ENCODE peak calls at places on chromosomes 13 and 19, in ten cellular contexts. K is H54, B is tibial nerve, F is K562, X is ovary, L is heart left ventricle, J is IMR-90, U is GM12878, Y is transverse colon, Z is breast epithelium. G is an unnamed sample.

GRCh38 chr13:83498486-83499190 is 383.6 kb downstream of the SLITRK1 start:
- DNase-seq in K (no peak), B (no peak), F (no peak), X (no peak), L (no peak), J (peak), U (no peak), Y (no peak), Z (no peak), G (no peak)

GRCh38 chr13:97275265-97275664 is 53.1 kb downstream of the MBNL2 start:
- DNase-seq in K (no peak), B (no peak), F (no peak), X (no peak), L (no peak), J (peak), U (no peak), Y (no peak), Z (no peak), G (no peak)

GRCh38 chr13:100434010-100434763 is 154.4 kb downstream of the GGACT start:
- DNase-seq in K (peak), B (no peak), F (no peak), X (no peak), L (no peak), J (peak), U (peak), Y (no peak), Z (no peak), G (no peak)

GRCh38 chr13:89150362-89150761 is 1479.2 kb downstream of the SLITRK5 start:
- DNase-seq in K (no peak), B (no peak), F (no peak), X (no peak), L (no peak), J (no peak), U (no peak), Y (no peak), Z (no peak), G (no peak)

GRCh38 chr13:99191900-99192399 is 8.7 kb upstream of the UBAC2 start:
- DNase-seq in K (no peak), B (no peak), F (no peak), X (no peak), L (no peak), J (peak), U (no peak), Y (peak), Z (peak), G (no peak)

GRCh38 chr13:114112231-114112825 is 20.1 kb downstream of the RASA3 start:
- DNase-seq in K (no peak), B (peak), F (no peak), X (peak), L (no peak), J (peak), U (no peak), Y (peak), Z (peak), G (no peak)

GRCh38 chr13:25836709-25837316 is 215.0 kb downstream of the SHISA2 start:
- DNase-seq in K (no peak), B (no peak), F (no peak), X (no peak), L (no peak), J (no peak), U (no peak), Y (no peak), Z (no peak), G (no peak)

GRCh38 chr13:30569901-30570576 is 47.7 kb upstream of the USPL1 start:
- DNase-seq in K (peak), B (no peak), F (no peak), X (no peak), L (peak), J (peak), U (no peak), Y (peak), Z (no peak), G (peak)

GRCh38 chr19:406999-407491 is 1.9 kb downstream of the C2CD4C start:
- DNase-seq in K (no peak), B (peak), F (peak), X (peak), L (no peak), J (no peak), U (no peak), Y (no peak), Z (peak), G (no peak)

GRCh38 chr13:49779721-49780120 is 12.8 kb downstream of the KPNA3 start:
- DNase-seq in K (no peak), B (no peak), F (no peak), X (no peak), L (no peak), J (no peak), U (no peak), Y (no peak), Z (no peak), G (no peak)

GRCh38 chr19:2340496-2341246 is 12.2 kb downstream of the SPPL2B start:
- DNase-seq in K (no peak), B (no peak), F (no peak), X (no peak), L (no peak), J (no peak), U (no peak), Y (no peak), Z (no peak), G (no peak)

GRCh38 chr19:3830841-3831589 is 37.8 kb downstream of the ZFR2 start:
- DNase-seq in K (no peak), B (no peak), F (no peak), X (no peak), L (no peak), J (no peak), U (no peak), Y (no peak), Z (no peak), G (no peak)

GRCh38 chr19:39595950-39596349 is 6.4 kb upstream of the LGALS13 start:
- DNase-seq in K (no peak), B (no peak), F (no peak), X (no peak), L (no peak), J (no peak), U (no peak), Y (no peak), Z (no peak), G (no peak)

GRCh38 chr13:113886561-113887112 is 22.8 kb upstream of the GAS6 start:
- DNase-seq in K (no peak), B (no peak), F (no peak), X (no peak), L (no peak), J (no peak), U (no peak), Y (no peak), Z (no peak), G (no peak)

GRCh38 chr13:21175656-21176194 is 627 bp downstream of the SKA3 start:
- DNase-seq in K (no peak), B (no peak), F (no peak), X (no peak), L (no peak), J (peak), U (no peak), Y (no peak), Z (no peak), G (no peak)

GRCh38 chr19:11658954-11659353 is 61.7 kb downstream of the ZNF627 start:
- DNase-seq in K (no peak), B (no peak), F (no peak), X (no peak), L (no peak), J (no peak), U (no peak), Y (peak), Z (no peak), G (no peak)

GRCh38 chr13:75968103-75968838 is 332.1 kb downstream of the LMO7 start:
- DNase-seq in K (no peak), B (no peak), F (no peak), X (no peak), L (no peak), J (peak), U (no peak), Y (no peak), Z (no peak), G (no peak)

GRCh38 chr19:34732548-34733255 is 1.3 kb upstream of the ZNF181 start:
- DNase-seq in K (no peak), B (no peak), F (peak), X (peak), L (no peak), J (no peak), U (no peak), Y (peak), Z (no peak), G (peak)

GRCh38 chr19:32442650-32443049 is 37.1 kb downstream of the DPY19L3 start:
- DNase-seq in K (no peak), B (no peak), F (no peak), X (no peak), L (no peak), J (no peak), U (no peak), Y (no peak), Z (no peak), G (no peak)

GRCh38 chr13:35789335-35790166 is 313.1 kb upstream of the MAB21L1 start:
- DNase-seq in K (no peak), B (no peak), F (no peak), X (no peak), L (no peak), J (peak), U (no peak), Y (no peak), Z (no peak), G (peak)

GRCh38 chr13:29175245-29175873 is 355.2 kb downstream of the MTUS2 start:
- DNase-seq in K (no peak), B (no peak), F (no peak), X (no peak), L (no peak), J (no peak), U (no peak), Y (no peak), Z (no peak), G (no peak)

GRCh38 chr19:40889366-40889765 is 7.3 kb upstream of the CYP2A7 start:
- DNase-seq in K (no peak), B (no peak), F (no peak), X (no peak), L (no peak), J (no peak), U (no peak), Y (no peak), Z (no peak), G (no peak)

GRCh38 chr13:98144501-98145350 is 1.8 kb downstream of the FARP1 start:
- DNase-seq in K (no peak), B (no peak), F (no peak), X (no peak), L (peak), J (peak), U (no peak), Y (no peak), Z (no peak), G (no peak)

GRCh38 chr19:46634656-46635218 is 1.3 kb downstream of the GNG8 start:
- DNase-seq in K (no peak), B (no peak), F (no peak), X (no peak), L (no peak), J (no peak), U (no peak), Y (no peak), Z (no peak), G (no peak)

GRCh38 chr13:48400820-48401219 is 12.1 kb downstream of the LPAR6 start:
- DNase-seq in K (no peak), B (no peak), F (no peak), X (no peak), L (no peak), J (peak), U (peak), Y (no peak), Z (no peak), G (peak)

GRCh38 chr13:46553886-46554855 is 1.2 kb downstream of the LRCH1 start:
- DNase-seq in K (peak), B (peak), F (peak), X (peak), L (peak), J (peak), U (no peak), Y (peak), Z (peak), G (peak)

GRCh38 chr19:11377237-11377636 is 2.8 kb downstream of the SWSAP1 start:
- DNase-seq in K (no peak), B (no peak), F (peak), X (no peak), L (no peak), J (peak), U (no peak), Y (peak), Z (no peak), G (peak)

GRCh38 chr19:53183146-53183545 is 10.0 kb downstream of the ZNF665 start:
- DNase-seq in K (peak), B (no peak), F (no peak), X (no peak), L (no peak), J (peak), U (no peak), Y (no peak), Z (no peak), G (no peak)

GRCh38 chr19:11273288-11273687 is 11.0 kb upstream of the DOCK6 start:
- DNase-seq in K (no peak), B (no peak), F (no peak), X (no peak), L (no peak), J (no peak), U (no peak), Y (no peak), Z (no peak), G (no peak)

GRCh38 chr13:103009061-103009840 is 57.0 kb downstream of the SLC10A2 start:
- DNase-seq in K (no peak), B (no peak), F (no peak), X (no peak), L (no peak), J (no peak), U (no peak), Y (no peak), Z (no peak), G (no peak)

GRCh38 chr13:105144020-105144419 is 1391.4 kb downstream of the EFNB2 start:
- DNase-seq in K (no peak), B (no peak), F (no peak), X (no peak), L (no peak), J (no peak), U (no peak), Y (no peak), Z (no peak), G (peak)

GRCh38 chr13:30504081-30504480 is 38.3 kb upstream of the HMGB1 start:
- DNase-seq in K (no peak), B (no peak), F (peak), X (no peak), L (no peak), J (peak), U (peak), Y (no peak), Z (no peak), G (peak)

GRCh38 chr19:30784850-30785459 is 412.8 kb downstream of the ZNF536 start:
- DNase-seq in K (peak), B (peak), F (peak), X (peak), L (peak), J (peak), U (no peak), Y (peak), Z (no peak), G (peak)

GRCh38 chr19:18150776-18151624 is 2.0 kb upstream of the PIK3R2 start:
- DNase-seq in K (no peak), B (no peak), F (no peak), X (peak), L (no peak), J (no peak), U (no peak), Y (no peak), Z (no peak), G (no peak)

GRCh38 chr19:18153555-18154134 is 682 bp downstream of the PIK3R2 start:
- DNase-seq in K (no peak), B (no peak), F (peak), X (peak), L (peak), J (no peak), U (no peak), Y (peak), Z (no peak), G (peak)

GRCh38 chr19:18152817-18153554 is at the start of gene PIK3R2:
- DNase-seq in K (peak), B (peak), F (peak), X (peak), L (peak), J (peak), U (peak), Y (peak), Z (peak), G (peak)

GRCh38 chr19:18149596-18149975 is 3.4 kb upstream of the PIK3R2 start:
- DNase-seq in K (no peak), B (no peak), F (no peak), X (no peak), L (no peak), J (no peak), U (no peak), Y (no peak), Z (no peak), G (no peak)

GRCh38 chr19:18152444-18152816 is 533 bp upstream of the PIK3R2 start:
- DNase-seq in K (peak), B (peak), F (peak), X (peak), L (peak), J (peak), U (peak), Y (peak), Z (peak), G (peak)
- TF ChIP-seq POLR2A in K (peak), B (no peak), F (no peak), X (peak), L (no peak), J (no peak), U (peak), Y (no peak), Z (no peak), G (no peak)

GRCh38 chr19:28705008-28705407 is 507.9 kb downstream of the UQCRFS1 start:
- DNase-seq in K (peak), B (no peak), F (peak), X (no peak), L (no peak), J (peak), U (no peak), Y (no peak), Z (no peak), G (no peak)
- TF ChIP-seq POLR2A in K (no peak), B (no peak), F (no peak), X (no peak), L (no peak), J (no peak), U (no peak), Y (no peak), Z (no peak), G (no peak)

GRCh38 chr19:41997851-41998229 is 3.8 kb upstream of the ATP1A3 start:
- DNase-seq in K (no peak), B (no peak), F (no peak), X (no peak), L (no peak), J (no peak), U (no peak), Y (no peak), Z (no peak), G (peak)

GRCh38 chr19:41998246-41999020 is 4.4 kb upstream of the ATP1A3 start:
- DNase-seq in K (no peak), B (no peak), F (peak), X (no peak), L (peak), J (peak), U (no peak), Y (peak), Z (no peak), G (peak)

GRCh38 chr19:41999071-41999877 is 5.2 kb upstream of the ATP1A3 start:
- DNase-seq in K (no peak), B (no peak), F (no peak), X (no peak), L (no peak), J (no peak), U (no peak), Y (no peak), Z (no peak), G (no peak)

GRCh38 chr19:41995959-41996797 is 2.1 kb upstream of the ATP1A3 start:
- DNase-seq in K (no peak), B (no peak), F (peak), X (no peak), L (no peak), J (no peak), U (no peak), Y (no peak), Z (no peak), G (peak)

DNA sequence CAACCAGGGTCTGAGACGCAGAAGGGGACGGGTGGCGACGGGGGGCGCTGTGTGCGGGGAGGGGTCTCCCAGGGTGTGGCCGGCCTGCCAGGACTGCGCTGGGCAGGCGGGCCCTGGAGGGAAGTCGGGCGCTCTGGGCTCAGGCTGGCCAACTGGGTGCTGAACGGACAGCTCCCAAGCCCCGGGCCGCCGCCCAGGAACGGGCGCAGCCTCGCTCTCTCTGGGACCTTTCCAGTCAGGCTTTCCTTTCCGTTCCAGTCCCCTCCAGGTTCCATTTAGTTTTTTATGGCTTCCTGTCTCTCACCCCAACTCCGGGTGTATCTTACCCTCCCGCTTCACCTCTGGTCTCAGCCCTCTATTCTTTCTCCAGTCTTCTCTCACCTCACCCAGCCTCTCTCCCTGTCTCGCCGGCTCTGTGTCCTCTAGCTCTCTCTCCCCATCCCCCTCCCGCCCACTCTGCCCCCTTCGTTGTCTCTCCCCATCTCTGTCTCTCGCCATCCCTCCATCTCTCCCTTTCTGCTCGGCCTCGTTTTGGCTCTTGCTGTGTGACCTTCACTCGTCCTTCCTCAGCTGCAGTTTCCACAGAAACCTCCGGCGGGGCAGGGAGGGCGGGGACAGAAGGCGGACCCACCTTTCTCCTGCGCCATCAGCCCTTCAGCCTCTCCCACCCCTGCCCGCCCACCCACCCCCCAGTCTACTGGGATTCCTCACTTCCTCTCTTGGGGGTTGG is 3.3 kb upstream of the ATP1A3 start:
- DNase-seq in K (peak), B (no peak), F (peak), X (peak), L (peak), J (peak), U (no peak), Y (peak), Z (no peak), G (peak)
- TF ChIP-seq POLR2A in K (no peak), B (no peak), F (no peak), X (no peak), L (no peak), J (no peak), U (no peak), Y (no peak), Z (no peak), G (no peak)

GRCh38 chr19:48695743-48696352 is at the start of gene FUT2:
- DNase-seq in K (no peak), B (no peak), F (peak), X (no peak), L (no peak), J (no peak), U (no peak), Y (peak), Z (no peak), G (no peak)
- TF ChIP-seq POLR2A in K (no peak), B (no peak), F (no peak), X (no peak), L (no peak), J (no peak), U (no peak), Y (peak), Z (no peak), G (no peak)

DNA sequence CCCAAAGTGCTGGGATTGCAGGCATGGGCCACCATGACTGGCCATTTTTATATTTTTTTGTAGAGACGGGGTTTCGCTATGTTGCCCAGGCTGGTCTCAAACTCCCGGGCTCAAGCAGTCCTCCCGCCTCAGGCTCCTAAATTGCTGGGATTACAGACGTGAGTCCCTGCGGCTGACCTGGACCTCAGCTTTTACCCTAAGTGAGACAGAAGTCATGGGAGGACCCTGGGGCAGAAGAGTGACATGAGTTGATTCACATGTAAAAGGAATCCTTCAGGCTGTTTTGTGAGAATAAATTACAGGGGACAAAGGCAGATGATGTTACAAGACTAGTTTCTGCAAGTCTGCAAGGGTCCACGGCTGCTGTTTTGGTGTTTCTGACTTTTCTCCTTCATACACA is 2.6 kb upstream of the BCAM start:
- DNase-seq in K (no peak), B (no peak), F (no peak), X (no peak), L (no peak), J (no peak), U (no peak), Y (no peak), Z (no peak), G (no peak)
- TF ChIP-seq POLR2A in K (no peak), B (no peak), F (no peak), X (no peak), L (no peak), J (no peak), U (no peak), Y (no peak), Z (no peak), G (no peak)

DNA sequence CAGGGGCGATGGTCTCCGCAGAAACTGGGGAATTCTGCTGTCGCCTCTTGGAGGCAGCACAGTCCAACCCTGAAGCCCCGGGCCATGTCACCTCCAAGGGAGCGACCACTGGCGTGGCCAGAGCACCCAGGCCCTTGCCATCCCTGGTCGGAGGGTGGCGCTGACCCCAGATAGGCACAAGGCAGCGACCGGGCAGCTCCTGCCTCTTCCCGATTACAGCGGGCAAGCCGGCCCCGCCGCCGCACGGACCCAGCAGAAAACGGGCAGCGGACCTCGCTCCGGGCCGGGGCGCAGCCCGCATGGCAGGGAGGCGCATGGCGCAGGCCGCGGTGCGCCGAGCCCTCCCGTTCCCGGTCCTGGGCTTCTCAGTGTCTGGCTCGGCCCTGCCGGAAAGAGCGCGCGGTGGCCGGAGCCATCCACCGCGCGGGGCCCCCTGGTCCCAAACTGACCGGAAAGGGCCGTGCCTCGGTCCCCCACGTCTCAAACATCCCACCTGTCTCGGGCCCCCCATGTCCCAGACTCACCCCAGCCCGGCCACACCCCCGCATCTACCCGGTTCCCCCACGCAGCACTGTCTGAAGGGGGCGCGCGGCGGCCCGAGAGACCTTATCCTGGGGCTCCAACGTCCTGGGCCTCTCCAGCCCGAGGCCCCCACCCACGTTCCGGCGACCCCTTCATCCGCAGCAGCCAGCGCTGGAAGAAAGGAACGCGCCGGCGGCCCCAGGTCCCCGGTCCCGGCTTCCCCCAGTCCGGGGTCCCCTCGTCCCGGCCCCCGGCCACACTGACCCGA is 725 bp downstream of the CERS1 start:
- DNase-seq in K (no peak), B (no peak), F (peak), X (no peak), L (peak), J (no peak), U (no peak), Y (peak), Z (no peak), G (peak)
- TF ChIP-seq POLR2A in K (no peak), B (no peak), F (no peak), X (no peak), L (no peak), J (no peak), U (no peak), Y (no peak), Z (no peak), G (peak)